ENCODE peak calls at places on chromosome 21, in six cellular contexts. One of them, this sample, is unnamed.

GRCh38 chr21:44905016-44905724 is 15.5 kb downstream of the ITGB2 start:
- DNase-seq in neural crest cell: no peak
- DNase-seq in neural progenitor cell: no peak
- DNase-seq in ovary: no peak
- DNase-seq in colonic mucosa: no peak
- DNase-seq in AG09309: no peak
- DNase-seq in this sample: no peak

GRCh38 chr21:14977814-14978213 is 87.0 kb downstream of the NRIP1 start:
- DNase-seq in neural crest cell: no peak
- DNase-seq in neural progenitor cell: no peak
- DNase-seq in ovary: no peak
- DNase-seq in colonic mucosa: no peak
- DNase-seq in AG09309: no peak
- DNase-seq in this sample: no peak

GRCh38 chr21:34307991-34308532 is 55.7 kb upstream of the KCNE2 start:
- DNase-seq in neural crest cell: no peak
- DNase-seq in neural progenitor cell: no peak
- DNase-seq in ovary: no peak
- DNase-seq in colonic mucosa: no peak
- DNase-seq in AG09309: no peak
- DNase-seq in this sample: no peak

GRCh38 chr21:45709696-45710268 is 66.3 kb downstream of the PCBP3 start:
- DNase-seq in neural crest cell: no peak
- DNase-seq in neural progenitor cell: no peak
- DNase-seq in ovary: no peak
- DNase-seq in colonic mucosa: no peak
- DNase-seq in AG09309: no peak
- DNase-seq in this sample: no peak

GRCh38 chr21:14883351-14883750 is 181.4 kb downstream of the NRIP1 start:
- DNase-seq in neural crest cell: no peak
- DNase-seq in neural progenitor cell: no peak
- DNase-seq in ovary: no peak
- DNase-seq in colonic mucosa: no peak
- DNase-seq in AG09309: no peak
- DNase-seq in this sample: no peak

GRCh38 chr21:45129231-45129923 is 55.0 kb downstream of the ADARB1 start:
- DNase-seq in neural crest cell: no peak
- DNase-seq in neural progenitor cell: no peak
- DNase-seq in ovary: peak
- DNase-seq in colonic mucosa: no peak
- DNase-seq in AG09309: no peak
- DNase-seq in this sample: no peak

GRCh38 chr21:44603911-44604310 is 3.5 kb downstream of the KRTAP10-7 start:
- DNase-seq in neural crest cell: no peak
- DNase-seq in neural progenitor cell: no peak
- DNase-seq in ovary: no peak
- DNase-seq in colonic mucosa: no peak
- DNase-seq in AG09309: no peak
- DNase-seq in this sample: no peak

GRCh38 chr21:45536301-45537081 is 5.7 kb downstream of the SLC19A1 start:
- DNase-seq in neural crest cell: no peak
- DNase-seq in neural progenitor cell: peak
- DNase-seq in ovary: no peak
- DNase-seq in colonic mucosa: no peak
- DNase-seq in AG09309: no peak
- DNase-seq in this sample: peak

GRCh38 chr21:34886554-34887385 is 162.3 kb downstream of the RUNX1 start:
- DNase-seq in neural crest cell: peak
- DNase-seq in neural progenitor cell: peak
- DNase-seq in ovary: peak
- DNase-seq in colonic mucosa: peak
- DNase-seq in AG09309: no peak
- DNase-seq in this sample: no peak

GRCh38 chr21:45318556-45319341 is 31.1 kb upstream of the POFUT2 start:
- DNase-seq in neural crest cell: peak
- DNase-seq in neural progenitor cell: no peak
- DNase-seq in ovary: peak
- DNase-seq in colonic mucosa: no peak
- DNase-seq in AG09309: no peak
- DNase-seq in this sample: no peak

GRCh38 chr21:23936224-23936623 is 1671.1 kb downstream of the MRPL39 start:
- DNase-seq in neural crest cell: no peak
- DNase-seq in neural progenitor cell: peak
- DNase-seq in ovary: no peak
- DNase-seq in colonic mucosa: no peak
- DNase-seq in AG09309: no peak
- DNase-seq in this sample: no peak

GRCh38 chr21:34186119-34186719 is 112.8 kb downstream of the MRPS6 start:
- DNase-seq in neural crest cell: no peak
- DNase-seq in neural progenitor cell: no peak
- DNase-seq in ovary: no peak
- DNase-seq in colonic mucosa: no peak
- DNase-seq in AG09309: no peak
- DNase-seq in this sample: peak

GRCh38 chr21:46650476-46651098 is 15.1 kb downstream of the PRMT2 start:
- DNase-seq in neural crest cell: no peak
- DNase-seq in neural progenitor cell: no peak
- DNase-seq in ovary: no peak
- DNase-seq in colonic mucosa: no peak
- DNase-seq in AG09309: no peak
- DNase-seq in this sample: no peak

GRCh38 chr21:16424331-16424749 is 694.6 kb downstream of the USP25 start:
- DNase-seq in neural crest cell: no peak
- DNase-seq in neural progenitor cell: no peak
- DNase-seq in ovary: no peak
- DNase-seq in colonic mucosa: no peak
- DNase-seq in AG09309: no peak
- DNase-seq in this sample: no peak

GRCh38 chr21:45943630-45944540 is 37.7 kb upstream of the COL6A1 start:
- DNase-seq in neural crest cell: no peak
- DNase-seq in neural progenitor cell: no peak
- DNase-seq in ovary: no peak
- DNase-seq in colonic mucosa: no peak
- DNase-seq in AG09309: no peak
- DNase-seq in this sample: no peak

GRCh38 chr21:45463871-45464270 is 58.9 kb downstream of the COL18A1 start:
- DNase-seq in neural crest cell: no peak
- DNase-seq in neural progenitor cell: no peak
- DNase-seq in ovary: no peak
- DNase-seq in colonic mucosa: no peak
- DNase-seq in AG09309: no peak
- DNase-seq in this sample: no peak

GRCh38 chr21:46559291-46559983 is 45.4 kb downstream of the S100B start:
- DNase-seq in neural crest cell: no peak
- DNase-seq in neural progenitor cell: no peak
- DNase-seq in ovary: peak
- DNase-seq in colonic mucosa: no peak
- DNase-seq in AG09309: no peak
- DNase-seq in this sample: no peak

GRCh38 chr21:46459356-46460112 is 843 bp downstream of the DIP2A start:
- DNase-seq in neural crest cell: no peak
- DNase-seq in neural progenitor cell: peak
- DNase-seq in ovary: peak
- DNase-seq in colonic mucosa: peak
- DNase-seq in AG09309: no peak
- DNase-seq in this sample: no peak

GRCh38 chr21:45502600-45502999 is 39.6 kb downstream of the SLC19A1 start:
- DNase-seq in neural crest cell: no peak
- DNase-seq in neural progenitor cell: no peak
- DNase-seq in ovary: peak
- DNase-seq in colonic mucosa: no peak
- DNase-seq in AG09309: no peak
- DNase-seq in this sample: no peak

GRCh38 chr21:25735895-25736597 is 1.3 kb downstream of the GABPA start:
- DNase-seq in neural crest cell: no peak
- DNase-seq in neural progenitor cell: peak
- DNase-seq in ovary: no peak
- DNase-seq in colonic mucosa: no peak
- DNase-seq in AG09309: no peak
- DNase-seq in this sample: no peak

GRCh38 chr21:35933466-35933865 is 126.9 kb downstream of the SETD4 start:
- DNase-seq in neural crest cell: no peak
- DNase-seq in neural progenitor cell: peak
- DNase-seq in ovary: peak
- DNase-seq in colonic mucosa: no peak
- DNase-seq in AG09309: peak
- DNase-seq in this sample: peak

GRCh38 chr21:39951183-39952101 is 84.2 kb downstream of the PCP4 start:
- DNase-seq in neural crest cell: no peak
- DNase-seq in neural progenitor cell: peak
- DNase-seq in ovary: peak
- DNase-seq in colonic mucosa: no peak
- DNase-seq in AG09309: no peak
- DNase-seq in this sample: no peak

GRCh38 chr21:39311164-39311563 is 2.3 kb downstream of the BRWD1 start:
- DNase-seq in neural crest cell: no peak
- DNase-seq in neural progenitor cell: no peak
- DNase-seq in ovary: no peak
- DNase-seq in colonic mucosa: no peak
- DNase-seq in AG09309: no peak
- DNase-seq in this sample: no peak

GRCh38 chr21:34648739-34649297 is 20.0 kb upstream of the CLIC6 start:
- DNase-seq in neural crest cell: no peak
- DNase-seq in neural progenitor cell: no peak
- DNase-seq in ovary: no peak
- DNase-seq in colonic mucosa: no peak
- DNase-seq in AG09309: no peak
- DNase-seq in this sample: no peak

DNA sequence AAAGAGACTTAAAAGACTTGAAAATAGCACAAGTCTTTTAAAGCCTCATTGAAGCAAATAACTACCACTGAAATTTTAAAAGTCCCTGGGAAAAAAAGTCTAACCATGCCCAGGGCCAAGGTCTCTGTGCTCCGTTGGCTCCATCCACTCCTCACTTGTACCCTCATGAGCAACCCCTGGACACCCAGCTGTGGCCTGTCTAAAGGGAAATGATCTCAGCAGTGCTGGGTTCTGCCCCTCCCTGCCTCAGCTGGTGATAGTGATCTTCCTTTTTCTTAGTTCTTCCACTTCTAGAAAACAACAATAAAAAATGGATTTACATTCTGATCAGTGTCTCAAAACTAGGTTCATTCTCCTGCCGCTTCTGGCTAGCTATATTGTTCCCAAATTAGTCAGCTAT is 423.5 kb upstream of the ADAMTS5 start:
- DNase-seq in neural crest cell: no peak
- DNase-seq in neural progenitor cell: no peak
- DNase-seq in ovary: no peak
- DNase-seq in colonic mucosa: no peak
- DNase-seq in AG09309: no peak
- DNase-seq in this sample: no peak
- TF ChIP-seq CTCF in neural crest cell: no peak
- TF ChIP-seq CTCF in neural progenitor cell: no peak
- TF ChIP-seq CTCF in ovary: no peak
- TF ChIP-seq CTCF in colonic mucosa: no peak
- TF ChIP-seq CTCF in AG09309: no peak
- TF ChIP-seq CTCF in this sample: no peak

DNA sequence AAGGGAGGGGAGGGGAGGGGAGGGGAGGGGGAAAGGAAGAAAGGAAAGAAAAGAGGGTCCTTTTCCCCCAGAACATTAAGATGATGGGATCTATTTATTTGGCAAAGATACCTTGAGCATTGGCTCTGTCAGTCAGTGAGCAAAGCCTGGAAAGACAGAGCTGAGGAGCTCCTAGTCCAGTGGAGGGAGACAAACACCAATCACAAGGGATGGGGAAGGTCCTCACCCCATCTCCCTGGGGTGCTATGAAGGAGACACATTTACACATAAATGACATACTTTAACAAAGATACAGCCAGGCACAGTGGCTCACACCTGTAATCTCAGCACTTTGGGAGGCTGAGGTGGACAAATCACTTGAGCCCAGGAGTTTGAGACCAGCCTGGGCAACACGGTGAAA is 154.9 kb upstream of the TIAM1 start:
- DNase-seq in neural crest cell: no peak
- DNase-seq in neural progenitor cell: no peak
- DNase-seq in ovary: no peak
- DNase-seq in colonic mucosa: no peak
- DNase-seq in AG09309: no peak
- DNase-seq in this sample: no peak
- TF ChIP-seq CTCF in neural crest cell: no peak
- TF ChIP-seq CTCF in neural progenitor cell: peak
- TF ChIP-seq CTCF in ovary: no peak
- TF ChIP-seq CTCF in colonic mucosa: no peak
- TF ChIP-seq CTCF in AG09309: no peak
- TF ChIP-seq CTCF in this sample: no peak

GRCh38 chr21:27201197-27201596 is 234.3 kb upstream of the ADAMTS5 start:
- DNase-seq in neural crest cell: no peak
- DNase-seq in neural progenitor cell: no peak
- DNase-seq in ovary: no peak
- DNase-seq in colonic mucosa: no peak
- DNase-seq in AG09309: no peak
- DNase-seq in this sample: no peak
- TF ChIP-seq CTCF in neural crest cell: no peak
- TF ChIP-seq CTCF in neural progenitor cell: no peak
- TF ChIP-seq CTCF in ovary: no peak
- TF ChIP-seq CTCF in colonic mucosa: no peak
- TF ChIP-seq CTCF in AG09309: no peak
- TF ChIP-seq CTCF in this sample: no peak

GRCh38 chr21:28779914-28780313 is 212.8 kb downstream of the LTN1 start:
- DNase-seq in neural crest cell: no peak
- DNase-seq in neural progenitor cell: no peak
- DNase-seq in ovary: no peak
- DNase-seq in colonic mucosa: no peak
- DNase-seq in AG09309: no peak
- DNase-seq in this sample: no peak

GRCh38 chr21:28783641-28784185 is 209.0 kb downstream of the LTN1 start:
- DNase-seq in neural crest cell: no peak
- DNase-seq in neural progenitor cell: no peak
- DNase-seq in ovary: no peak
- DNase-seq in colonic mucosa: no peak
- DNase-seq in AG09309: no peak
- DNase-seq in this sample: no peak

GRCh38 chr21:28776251-28776650 is 216.4 kb downstream of the LTN1 start:
- DNase-seq in neural crest cell: no peak
- DNase-seq in neural progenitor cell: no peak
- DNase-seq in ovary: no peak
- DNase-seq in colonic mucosa: no peak
- DNase-seq in AG09309: peak
- DNase-seq in this sample: no peak

DNA sequence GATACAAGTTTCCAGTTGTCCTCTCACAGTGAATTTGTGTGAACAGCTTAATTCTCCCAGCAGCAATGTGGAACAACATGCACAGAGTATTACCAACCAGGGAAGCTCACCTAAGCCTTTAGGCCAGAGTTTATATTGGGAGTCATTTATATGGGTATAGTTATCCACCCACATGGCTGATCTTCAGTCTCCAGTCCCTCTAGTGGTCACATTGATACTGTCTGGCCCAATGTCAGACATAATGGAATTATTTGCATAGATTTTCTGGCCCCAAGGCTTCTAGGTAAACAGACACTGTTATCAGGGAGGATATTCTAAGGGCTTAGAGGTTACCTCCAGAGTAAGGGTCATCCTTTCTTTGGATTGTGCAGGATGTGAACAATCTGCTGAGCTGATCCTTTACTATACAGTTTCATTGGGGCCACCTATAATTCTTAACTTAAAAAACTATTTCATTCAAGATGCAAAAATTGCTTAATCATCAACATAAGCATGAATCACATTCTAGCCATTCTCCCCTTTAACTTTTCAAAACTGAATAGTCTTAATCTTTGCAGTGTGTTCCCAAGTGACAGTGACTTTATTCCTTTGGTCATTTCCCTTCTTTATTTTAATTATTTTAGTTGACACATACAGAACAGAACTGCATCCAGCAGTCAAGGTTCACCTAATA is 210.9 kb downstream of the LTN1 start:
- DNase-seq in neural crest cell: no peak
- DNase-seq in neural progenitor cell: peak
- DNase-seq in ovary: no peak
- DNase-seq in colonic mucosa: no peak
- DNase-seq in AG09309: no peak
- DNase-seq in this sample: no peak
- TF ChIP-seq CTCF in neural crest cell: peak
- TF ChIP-seq CTCF in neural progenitor cell: peak
- TF ChIP-seq CTCF in ovary: no peak
- TF ChIP-seq CTCF in colonic mucosa: no peak
- TF ChIP-seq CTCF in AG09309: peak
- TF ChIP-seq CTCF in this sample: peak

This sample was measured in retinal pigment epithelial cell.